ENCODE peak calls at places on chromosomes 16 and 17, in four cellular contexts. F is RCC 7860, H is NCI-H510A treated with DMSO at 0.1 percent for 48 hours, K is KG1. J is an unnamed sample.

GRCh38 chr16:23514381-23515152 is 4.3 kb upstream of the GGA2 start:
- DNase-seq in F (no peak), H (no peak), K (no peak), J (no peak)

GRCh38 chr16:22813223-22813945 is 578 bp upstream of the HS3ST2 start:
- DNase-seq in F (no peak), H (peak; percentile 47), K (peak; percentile 4), J (no peak)

GRCh38 chr16:83901101-83901500 is 2.2 kb downstream of the MLYCD start:
- DNase-seq in F (peak; percentile 46), H (no peak), K (no peak), J (no peak)

GRCh38 chr16:22813946-22814325 is at the start of gene HS3ST2:
- DNase-seq in F (no peak), H (peak; percentile 51), K (no peak), J (no peak)

GRCh38 chr16:82082543-82083244 is 47.6 kb downstream of the HSD17B2 start:
- DNase-seq in F (no peak), H (no peak), K (no peak), J (no peak)

GRCh38 chr16:65120811-65121721 is 797 bp downstream of the CDH11 start:
- DNase-seq in F (no peak), H (no peak), K (no peak), J (no peak)

GRCh38 chr17:73099504-73099903 is 7.0 kb upstream of the SLC39A11 start:
- DNase-seq in F (no peak), H (no peak), K (peak; percentile 58), J (no peak)

GRCh38 chr17:3678095-3678820 is 9.6 kb downstream of the EMC6 start:
- DNase-seq in F (no peak), H (no peak), K (no peak), J (no peak)

GRCh38 chr17:3318336-3318735 is 20.2 kb upstream of the OR3A1 start:
- DNase-seq in F (no peak), H (no peak), K (no peak), J (no peak)

GRCh38 chr16:58419241-58420012 is 27.2 kb downstream of the GINS3 start:
- DNase-seq in F (no peak), H (no peak), K (no peak), J (no peak)

GRCh38 chr17:40909755-40910154 is 24.7 kb upstream of the KRT20 start:
- DNase-seq in F (no peak), H (peak; percentile 27), K (no peak), J (no peak)

GRCh38 chr17:5437721-5438317 is 1.1 kb downstream of the C1QBP start:
- DNase-seq in F (peak; percentile 5), H (no peak), K (no peak), J (no peak)

GRCh38 chr16:15073101-15073500 is 17.2 kb upstream of the NTAN1 start:
- DNase-seq in F (no peak), H (no peak), K (no peak), J (no peak)

GRCh38 chr16:47019563-47019962 is 46.1 kb upstream of the DNAJA2 start:
- DNase-seq in F (no peak), H (peak; percentile 3), K (no peak), J (no peak)

GRCh38 chr16:82641336-82641984 is 14.7 kb downstream of the CDH13 start:
- DNase-seq in F (no peak), H (no peak), K (no peak), J (no peak)

J was measured in left lobe of liver.